ENCODE peak calls at places on chromosome 15, in ten cellular contexts. M is NCI-H345; A is left colon; G is cardiac fibroblast; T is hepatic stellate cell; D is NCI-H1105 treated with DMSO at 0.1 percent for 48 hours; W is psoas muscle; E is KG1; S is stimulated activated CD4-positive, alpha-beta T cell treated with anti-CD3 and anti-CD28 coated beads, TNF-alpha, amount 100 ng/mL, for 48 hours; H is HTR-8/SVneo. V is an unnamed sample.
A peak's percentile ranks its signal among the peaks of the same experiment; 100 is the strongest.

GRCh38 chr15:62782100-62782791 is 260.3 kb upstream of the TPM1 start:
- DNase-seq in M (peak; percentile 72), A (peak; percentile 37), G (peak; percentile 98), T (peak; percentile 80), D (peak; percentile 76), W (peak; percentile 71), E (no peak), S (no peak), H (peak; percentile 72), V (peak; percentile 67)

GRCh38 chr15:67992834-67993233 is 61.3 kb upstream of the PIAS1 start:
- DNase-seq in M (no peak), A (peak; percentile 14), G (no peak), T (no peak), D (no peak), W (no peak), E (no peak), S (no peak), H (no peak), V (no peak)

GRCh38 chr15:40467260-40467615 is 3.5 kb upstream of the CHST14 start:
- DNase-seq in M (no peak), A (no peak), G (no peak), T (no peak), D (no peak), W (no peak), E (no peak), S (no peak), H (no peak), V (no peak)

GRCh38 chr15:73650387-73651126 is 17.4 kb upstream of the NPTN start:
- DNase-seq in M (no peak), A (no peak), G (peak; percentile 75), T (peak; percentile 27), D (no peak), W (no peak), E (no peak), S (no peak), H (no peak), V (no peak)

GRCh38 chr15:74613953-74614743 is 1.5 kb upstream of the CLK3 start:
- DNase-seq in M (no peak), A (no peak), G (no peak), T (peak; percentile 95), D (no peak), W (no peak), E (no peak), S (no peak), H (peak; percentile 92), V (no peak)

GRCh38 chr15:33045066-33045810 is 149.3 kb downstream of the FMN1 start:
- DNase-seq in M (no peak), A (no peak), G (peak; percentile 27), T (no peak), D (no peak), W (no peak), E (no peak), S (no peak), H (no peak), V (no peak)

GRCh38 chr15:37103475-37104071 is 3.2 kb upstream of the MEIS2 start:
- DNase-seq in M (no peak), A (no peak), G (no peak), T (no peak), D (no peak), W (no peak), E (no peak), S (no peak), H (no peak), V (no peak)

GRCh38 chr15:62035256-62035908 is 24.9 kb downstream of the VPS13C start:
- DNase-seq in M (no peak), A (no peak), G (peak; percentile 55), T (peak; percentile 13), D (no peak), W (no peak), E (no peak), S (no peak), H (peak; percentile 22), V (no peak)

GRCh38 chr15:31305375-31305774 is 21.3 kb upstream of the KLF13 start:
- DNase-seq in M (no peak), A (no peak), G (no peak), T (no peak), D (no peak), W (no peak), E (no peak), S (no peak), H (no peak), V (no peak)

GRCh38 chr15:101020945-101021344 is 101.8 kb downstream of the LRRK1 start:
- DNase-seq in M (no peak), A (no peak), G (no peak), T (no peak), D (no peak), W (no peak), E (no peak), S (no peak), H (no peak), V (no peak)

V was measured in gastrocnemius medialis.